ENCODE peak calls at places on chromosomes 13 and 19, in five cellular contexts. T, E, G, S and D are unnamed samples.
A peak's percentile ranks its signal among the peaks of the same experiment; 100 is the strongest.

GRCh38 chr19:35644987-35645679 is 3.0 kb upstream of the COX6B1 start:
- DNase-seq in T (peak; percentile 96), E (peak; percentile 71), G (peak; percentile 21), S (peak; percentile 33), D (peak; percentile 75)

GRCh38 chr13:94121686-94122085 is 357.8 kb downstream of the DCT start:
- DNase-seq in T (no peak), E (peak; percentile 17), G (no peak), S (peak; percentile 17), D (no peak)

GRCh38 chr13:40469581-40470282 is 196.7 kb downstream of the FOXO1 start:
- DNase-seq in T (no peak), E (no peak), G (no peak), S (no peak), D (no peak)

GRCh38 chr13:26037302-26037701 is 14.5 kb downstream of the SHISA2 start:
- DNase-seq in T (peak; percentile 84), E (no peak), G (peak; percentile 77), S (peak; percentile 7), D (peak; percentile 22)

GRCh38 chr19:41175825-41176734 is 16.9 kb upstream of the CYP2S1 start:
- DNase-seq in T (peak; percentile 67), E (peak; percentile 93), G (peak; percentile 22), S (peak; percentile 71), D (no peak)

GRCh38 chr19:46896076-46896794 is 35.4 kb downstream of the ARHGAP35 start:
- DNase-seq in T (no peak), E (no peak), G (no peak), S (no peak), D (peak; percentile 66)

GRCh38 chr19:38142176-38143035 is 81.6 kb downstream of the DPF1 start:
- DNase-seq in T (peak; percentile 83), E (peak; percentile 29), G (peak; percentile 73), S (peak; percentile 32), D (peak; percentile 84)

GRCh38 chr19:44574201-44574950 is 39.0 kb upstream of the IGSF23 start:
- DNase-seq in T (no peak), E (no peak), G (no peak), S (no peak), D (no peak)

GRCh38 chr13:33229446-33230177 is 55.9 kb downstream of the STARD13 start:
- DNase-seq in T (peak; percentile 10), E (peak; percentile 93), G (peak; percentile 65), S (no peak), D (peak; percentile 92)

GRCh38 chr13:50722437-50723125 is 120.9 kb downstream of the DLEU7 start:
- DNase-seq in T (no peak), E (no peak), G (no peak), S (no peak), D (no peak)

GRCh38 chr19:19410553-19411550 is 5.4 kb downstream of the GATAD2A start:
- DNase-seq in T (no peak), E (no peak), G (no peak), S (no peak), D (no peak)

GRCh38 chr19:19034204-19034624 is 811 bp downstream of the ARMC6 start:
- DNase-seq in T (peak; percentile 72), E (peak; percentile 79), G (peak; percentile 3), S (peak; percentile 70), D (peak; percentile 91)

GRCh38 chr13:59700281-59700680 is 463.4 kb downstream of the DIAPH3 start:
- DNase-seq in T (no peak), E (peak; percentile 5), G (no peak), S (no peak), D (no peak)